ENCODE peak calls at places on chromosomes 7 and 10, in five cellular contexts. C is kidney, J is adrenal gland, G is brain microvascular endothelial cell, X is AG10803. F is an unnamed sample.

GRCh38 chr10:47035447-47036337 is 124.5 kb downstream of the PTPN20 start:
- DNase-seq in J (no peak), C (no peak), G (no peak), X (no peak), F (no peak)

GRCh38 chr10:80252296-80252887 is 37.1 kb downstream of the MAT1A start:
- DNase-seq in G (no peak), C (no peak), J (no peak), X (no peak), F (no peak)

GRCh38 chr7:85125679-85126078 is 61.2 kb downstream of the SEMA3D start:
- DNase-seq in G (no peak), C (no peak), J (no peak), X (peak; percentile 46), F (no peak)

GRCh38 chr10:79196470-79197461 is 128.0 kb downstream of the ZMIZ1 start:
- DNase-seq in J (peak; percentile 85), C (peak; percentile 91), X (no peak), G (no peak), F (no peak)

GRCh38 chr7:93179173-93179572 is 31.0 kb upstream of the SAMD9L start:
- DNase-seq in X (no peak), J (no peak), G (no peak), C (no peak), F (no peak)

GRCh38 chr10:75202321-75203096 is 8.1 kb upstream of the VDAC2 start:
- DNase-seq in X (peak; percentile 72), G (peak; percentile 24), J (peak; percentile 56), C (no peak), F (peak; percentile 41)

GRCh38 chr10:8065651-8066050 is 11.2 kb downstream of the GATA3 start:
- DNase-seq in X (no peak), C (no peak), J (no peak), G (no peak), F (no peak)

GRCh38 chr10:103192451-103193106 is 493 bp downstream of the NT5C2 start:
- DNase-seq in J (peak; percentile 87), X (peak; percentile 82), C (peak; percentile 94), G (peak; percentile 69), F (peak; percentile 83)

GRCh38 chr10:131824371-131825149 is 76.2 kb upstream of the PPP2R2D start:
- DNase-seq in G (no peak), J (no peak), X (no peak), C (peak; percentile 58), F (no peak)

GRCh38 chr10:79948976-79949722 is at the start of gene SFTPD:
- DNase-seq in G (no peak), J (no peak), X (peak; percentile 16), C (no peak), F (no peak)

GRCh38 chr7:115941703-115942268 is 88.8 kb downstream of the TFEC start:
- DNase-seq in X (peak; percentile 2), G (peak; percentile 74), J (no peak), C (no peak), F (peak; percentile 54)

GRCh38 chr10:74082319-74082718 is 68.3 kb downstream of the AP3M1 start:
- DNase-seq in C (no peak), X (no peak), J (no peak), G (no peak), F (no peak)

GRCh38 chr7:1454471-1455065 is 4.7 kb downstream of the MICALL2 start:
- DNase-seq in C (peak; percentile 90), G (no peak), J (no peak), X (no peak), F (no peak)

GRCh38 chr7:112448891-112449290 is 1.4 kb upstream of the IFRD1 start:
- DNase-seq in X (no peak), G (no peak), C (no peak), J (no peak), F (no peak)

GRCh38 chr10:94115725-94116124 is 122.0 kb downstream of the PLCE1 start:
- DNase-seq in J (no peak), C (no peak), X (peak; percentile 44), G (peak; percentile 46), F (no peak)

GRCh38 chr7:134954197-134955082 is 31.9 kb upstream of the AGBL3 start:
- DNase-seq in J (no peak), C (no peak), G (no peak), X (peak; percentile 42), F (peak; percentile 42)

GRCh38 chr10:89393898-89394297 is 1.5 kb downstream of the IFIT1 start:
- DNase-seq in J (no peak), G (no peak), X (no peak), C (no peak), F (no peak)

GRCh38 chr7:79692015-79692414 is 238.5 kb upstream of the MAGI2 start:
- DNase-seq in G (peak; percentile 86), C (no peak), X (peak; percentile 52), J (no peak), F (peak; percentile 72)

GRCh38 chr10:111974325-111974724 is 209.2 kb downstream of the GPAM start:
- DNase-seq in C (no peak), J (no peak), G (no peak), X (no peak), F (no peak)

GRCh38 chr7:15836041-15836440 is 149.6 kb upstream of the MEOX2 start:
- DNase-seq in C (no peak), J (no peak), G (peak; percentile 26), X (peak; percentile 32), F (peak; percentile 43)

GRCh38 chr7:89618269-89618668 is 536.0 kb upstream of the STEAP1 start:
- DNase-seq in X (no peak), J (no peak), G (no peak), C (no peak), F (no peak)
- H3K4me3 ChIP-seq in X (no peak overlapping the region), J (no peak overlapping the region), G (no peak overlapping the region), C (no peak overlapping the region), F (no peak overlapping the region)

DNA sequence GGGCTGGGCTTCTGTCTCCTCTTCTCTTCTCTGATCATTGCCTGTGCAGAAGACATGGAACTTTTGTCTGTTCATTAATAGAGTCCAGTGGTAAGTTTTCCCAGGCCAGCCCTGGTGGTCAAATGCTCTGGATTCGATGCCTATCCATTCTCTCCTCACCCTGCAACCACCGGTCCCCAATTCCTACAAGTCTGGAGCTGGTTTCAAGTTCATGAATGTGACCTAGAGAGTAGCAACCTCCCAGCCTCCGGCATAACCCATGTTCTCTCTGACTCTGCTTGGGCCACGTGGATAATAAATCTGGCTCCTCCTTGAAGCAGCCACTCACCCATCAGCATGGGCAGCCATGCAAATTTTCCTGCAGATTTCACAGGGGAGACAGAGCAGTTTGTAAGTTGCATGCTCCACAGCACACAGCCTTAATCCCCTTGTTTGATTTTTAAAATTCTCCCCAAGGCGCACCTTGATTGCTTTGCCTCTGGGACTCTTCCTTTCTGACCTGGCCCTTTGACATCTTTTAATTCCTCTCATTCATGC is 37.3 kb upstream of the PDZD8 start:
- DNase-seq in G (no peak), C (no peak), X (no peak), J (no peak), F (no peak)
- TF ChIP-seq CTCF in G (no peak), C (no peak), X (no peak), J (no peak), F (no peak)

GRCh38 chr7:40828686-40829085 is 693.9 kb downstream of the SUGCT start:
- DNase-seq in X (no peak), C (no peak), G (peak; percentile 64), J (no peak), F (peak; percentile 74)

GRCh38 chr7:40824461-40824860 is 689.7 kb downstream of the SUGCT start:
- DNase-seq in J (no peak), X (no peak), C (no peak), G (no peak), F (peak; percentile 31)

GRCh38 chr7:40826419-40827216 is 691.8 kb downstream of the SUGCT start:
- DNase-seq in C (no peak), J (no peak), X (peak; percentile 74), G (peak; percentile 20), F (peak; percentile 58)

GRCh38 chr7:40829201-40829600 is 694.4 kb downstream of the SUGCT start:
- DNase-seq in J (no peak), X (no peak), C (no peak), G (no peak), F (no peak)

DNA sequence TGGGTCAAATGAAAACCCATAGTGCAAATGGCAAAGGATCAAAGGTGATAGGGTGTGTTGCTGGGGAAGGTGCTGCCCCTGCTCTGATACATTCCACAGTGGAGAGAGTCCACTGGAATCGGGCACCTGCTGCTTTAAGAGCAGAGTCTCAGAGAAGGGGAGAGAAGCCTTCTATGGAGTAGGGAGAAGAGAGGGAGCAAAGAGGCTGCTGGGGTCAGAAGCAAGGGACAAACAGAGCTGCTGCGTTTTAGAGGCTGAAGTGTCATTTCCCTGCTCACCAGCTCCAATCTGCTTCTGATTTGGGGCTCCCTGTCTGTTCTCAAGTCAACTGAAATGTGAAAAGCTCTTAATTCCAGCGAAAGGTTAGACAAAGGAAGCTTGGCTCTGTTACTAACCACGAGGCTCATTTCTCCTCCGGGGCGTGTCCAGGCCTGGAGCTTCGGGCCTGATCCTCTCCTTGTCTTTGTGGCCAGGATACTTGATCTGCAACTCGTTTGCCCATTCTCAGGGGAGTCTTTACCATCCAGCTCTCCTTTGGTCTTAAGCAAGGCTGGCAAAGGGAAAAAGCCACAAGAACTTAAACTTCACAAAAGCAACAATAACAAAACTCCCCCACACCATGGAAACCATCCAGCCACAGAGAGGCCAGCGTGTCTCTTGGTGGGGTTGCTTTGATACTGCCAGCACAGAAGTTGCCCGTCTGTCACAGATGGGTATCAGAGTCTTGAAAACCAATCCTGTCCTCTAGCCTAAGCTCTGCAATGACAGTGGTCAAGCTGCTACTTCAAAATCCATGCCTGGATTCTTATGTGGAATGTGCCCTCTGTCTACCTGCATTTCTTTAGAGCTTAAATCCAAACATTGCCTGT is 692.6 kb downstream of the SUGCT start:
- DNase-seq in J (no peak), G (peak; percentile 18), X (peak; percentile 90), C (no peak), F (peak; percentile 59)
- H3K4me3 ChIP-seq in J (no peak overlapping the region), G (no peak overlapping the region), X (no peak overlapping the region), C (no peak overlapping the region), F (no peak overlapping the region)

GRCh38 chr7:28954936-28955335 is 3.2 kb downstream of the TRIL start:
- DNase-seq in G (no peak), X (no peak), C (no peak), J (no peak), F (no peak)

GRCh38 chr7:28956608-28957063 is 1.5 kb downstream of the TRIL start:
- DNase-seq in J (peak; percentile 42), C (peak; percentile 92), X (no peak), G (no peak), F (peak; percentile 44)

GRCh38 chr7:28955356-28955722 is 2.8 kb downstream of the TRIL start:
- DNase-seq in C (peak; percentile 75), G (no peak), X (no peak), J (no peak), F (no peak)

GRCh38 chr7:28957064-28957821 is 887 bp downstream of the TRIL start:
- DNase-seq in C (peak; percentile 83), G (no peak), X (no peak), J (peak; percentile 29), F (peak; percentile 8)

DNA sequence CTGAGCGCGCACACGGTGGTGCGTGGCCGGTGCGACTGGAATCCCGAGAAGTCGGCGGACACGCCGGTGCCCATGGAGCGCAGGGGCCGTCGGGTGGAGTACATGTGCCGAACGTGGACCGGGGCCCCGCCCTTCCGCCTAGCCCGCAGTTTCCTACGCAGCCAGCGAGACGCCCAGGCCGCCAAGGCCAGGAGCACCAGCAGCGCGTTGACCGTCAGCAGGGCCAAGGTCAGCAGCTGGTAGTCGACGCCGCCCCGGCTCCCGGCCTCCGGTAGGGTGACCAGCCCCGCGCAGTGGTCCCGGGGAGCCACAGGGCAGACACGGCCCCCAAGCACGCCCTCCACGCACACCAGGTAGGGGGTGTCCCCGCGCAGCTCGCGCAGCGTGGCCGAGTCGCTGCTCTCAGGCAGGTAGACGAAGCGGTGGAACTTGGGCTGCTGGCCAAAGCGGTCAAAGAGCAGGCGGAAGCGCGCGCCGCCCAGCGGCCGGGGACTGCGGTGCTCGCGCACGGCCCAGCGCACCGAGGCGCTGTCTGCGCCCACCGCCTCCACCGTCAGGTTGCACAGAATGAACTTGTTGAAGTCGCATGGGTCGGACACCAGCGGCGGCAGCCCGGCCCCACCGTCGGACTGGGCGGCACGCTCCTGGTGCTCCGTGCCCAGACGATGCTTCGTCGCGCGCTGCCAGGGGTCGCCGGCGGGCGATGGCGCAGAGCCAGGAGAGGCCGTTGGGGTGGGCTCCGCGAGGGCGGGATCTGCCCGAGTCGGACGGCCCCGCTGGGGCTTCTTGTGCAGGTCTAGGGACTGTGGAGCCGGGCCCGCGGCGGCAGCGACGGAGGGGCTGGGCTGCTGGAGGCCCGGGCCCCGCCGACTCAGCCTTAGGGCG is 2.2 kb downstream of the TRIL start:
- DNase-seq in G (no peak), J (peak; percentile 69), X (no peak), C (peak; percentile 95), F (peak; percentile 14)
- TF ChIP-seq CTCF in G (peak; percentile 63), J (peak; percentile 50), X (peak; percentile 38), C (peak; percentile 80), F (peak; percentile 61)

F was measured in astrocyte of the spinal cord.